ENCODE peak calls at places on chromosome 1, in six cellular contexts. One of them, this sample, is unnamed. For H3K4me1, the result is how much of the 10 kb centered on the place peaks cover.

GRCh38 chr1:86825294-86825693 is 88.6 kb downstream of the SELENOF start:
- DNase-seq in H1: no peak
- DNase-seq in HCT116: no peak
- DNase-seq in HepG2: no peak
- DNase-seq in K562: no peak
- DNase-seq in GM12878: no peak
- DNase-seq in this sample: no peak

GRCh38 chr1:63662056-63662836 is 69.0 kb downstream of the PGM1 start:
- DNase-seq in HepG2: no peak
- DNase-seq in GM12878: no peak
- DNase-seq in K562: no peak
- DNase-seq in H1: no peak
- DNase-seq in HCT116: peak
- DNase-seq in this sample: no peak

GRCh38 chr1:39159224-39160036 is 45.1 kb upstream of the MACF1 start:
- DNase-seq in K562: no peak
- DNase-seq in HepG2: peak
- DNase-seq in H1: no peak
- DNase-seq in GM12878: no peak
- DNase-seq in HCT116: peak
- DNase-seq in this sample: peak

GRCh38 chr1:97137862-97138514 is 416.4 kb downstream of the PTBP2 start:
- DNase-seq in HepG2: peak
- DNase-seq in HCT116: peak
- DNase-seq in H1: no peak
- DNase-seq in GM12878: peak
- DNase-seq in K562: no peak
- DNase-seq in this sample: peak

GRCh38 chr1:222616535-222616934 is 1.4 kb upstream of the MIA3 start:
- DNase-seq in K562: no peak
- DNase-seq in HCT116: no peak
- DNase-seq in H1: no peak
- DNase-seq in HepG2: peak
- DNase-seq in GM12878: no peak
- DNase-seq in this sample: no peak

GRCh38 chr1:89276690-89277089 is 4.0 kb upstream of the GBP5 start:
- DNase-seq in HepG2: no peak
- DNase-seq in H1: no peak
- DNase-seq in GM12878: no peak
- DNase-seq in HCT116: no peak
- DNase-seq in K562: no peak
- DNase-seq in this sample: no peak

GRCh38 chr1:21046132-21046531 is 130.6 kb downstream of the EIF4G3 start:
- DNase-seq in H1: no peak
- DNase-seq in HepG2: no peak
- DNase-seq in HCT116: no peak
- DNase-seq in GM12878: no peak
- DNase-seq in K562: no peak
- DNase-seq in this sample: no peak

GRCh38 chr1:40749817-40750216 is 33.8 kb upstream of the KCNQ4 start:
- DNase-seq in K562: no peak
- DNase-seq in GM12878: no peak
- DNase-seq in H1: no peak
- DNase-seq in HCT116: no peak
- DNase-seq in HepG2: no peak
- DNase-seq in this sample: no peak

GRCh38 chr1:103170608-103171007 is 62.3 kb upstream of the COL11A1 start:
- DNase-seq in HepG2: no peak
- DNase-seq in H1: no peak
- DNase-seq in GM12878: no peak
- DNase-seq in HCT116: no peak
- DNase-seq in K562: no peak
- DNase-seq in this sample: no peak

GRCh38 chr1:37477946-37478345 is 3.6 kb downstream of the ZC3H12A start:
- DNase-seq in K562: no peak
- DNase-seq in HCT116: no peak
- DNase-seq in H1: no peak
- DNase-seq in GM12878: no peak
- DNase-seq in HepG2: no peak
- DNase-seq in this sample: no peak

GRCh38 chr1:13832100-13832499 is 132.1 kb downstream of the PRDM2 start:
- DNase-seq in HepG2: no peak
- DNase-seq in K562: no peak
- DNase-seq in HCT116: no peak
- DNase-seq in GM12878: no peak
- DNase-seq in H1: no peak
- DNase-seq in this sample: no peak

GRCh38 chr1:243547906-243548305 is 292.1 kb downstream of the SDCCAG8 start:
- DNase-seq in HepG2: no peak
- DNase-seq in GM12878: no peak
- DNase-seq in HCT116: no peak
- DNase-seq in H1: no peak
- DNase-seq in K562: no peak
- DNase-seq in this sample: no peak

GRCh38 chr1:11828511-11828910 is 19.1 kb downstream of the NPPA start:
- DNase-seq in HCT116: no peak
- DNase-seq in K562: no peak
- DNase-seq in H1: no peak
- DNase-seq in HepG2: no peak
- DNase-seq in GM12878: no peak
- DNase-seq in this sample: no peak

GRCh38 chr1:230684146-230684545 is 29.8 kb downstream of the AGT start:
- DNase-seq in GM12878: no peak
- DNase-seq in K562: no peak
- DNase-seq in HCT116: peak
- DNase-seq in HepG2: no peak
- DNase-seq in H1: no peak
- DNase-seq in this sample: no peak

GRCh38 chr1:21655748-21656147 is 13.4 kb downstream of the RAP1GAP start:
- DNase-seq in GM12878: no peak
- DNase-seq in HCT116: peak
- DNase-seq in HepG2: peak
- DNase-seq in K562: peak
- DNase-seq in H1: no peak
- DNase-seq in this sample: peak

GRCh38 chr1:199336745-199337640 is 690.5 kb upstream of the NR5A2 start:
- DNase-seq in HepG2: no peak
- DNase-seq in HCT116: no peak
- DNase-seq in GM12878: no peak
- DNase-seq in H1: peak
- DNase-seq in K562: no peak
- DNase-seq in this sample: peak

GRCh38 chr1:17883136-17883535 is 128.0 kb downstream of the ACTL8 start:
- DNase-seq in K562: no peak
- DNase-seq in HCT116: no peak
- DNase-seq in HepG2: no peak
- DNase-seq in H1: no peak
- DNase-seq in GM12878: no peak
- DNase-seq in this sample: no peak

GRCh38 chr1:64516301-64516700 is 46.4 kb downstream of the CACHD1 start:
- DNase-seq in HCT116: no peak
- DNase-seq in GM12878: no peak
- DNase-seq in H1: no peak
- DNase-seq in K562: no peak
- DNase-seq in HepG2: no peak
- DNase-seq in this sample: no peak

GRCh38 chr1:208223136-208223535 is 21.0 kb downstream of the PLXNA2 start:
- DNase-seq in K562: no peak
- DNase-seq in GM12878: no peak
- DNase-seq in HCT116: no peak
- DNase-seq in HepG2: no peak
- DNase-seq in H1: no peak
- DNase-seq in this sample: no peak

GRCh38 chr1:117534995-117535467 is 70.8 kb upstream of the TENT5C start:
- DNase-seq in HepG2: peak
- DNase-seq in HCT116: peak
- DNase-seq in K562: peak
- DNase-seq in H1: peak
- DNase-seq in GM12878: peak
- DNase-seq in this sample: peak

GRCh38 chr1:160085686-160086089 is 4.3 kb downstream of the KCNJ9 start:
- DNase-seq in GM12878: no peak
- DNase-seq in H1: peak
- DNase-seq in K562: peak
- DNase-seq in HepG2: peak
- DNase-seq in HCT116: peak
- DNase-seq in this sample: peak

GRCh38 chr1:162696286-162696862 is 64.1 kb downstream of the DDR2 start:
- DNase-seq in K562: no peak
- DNase-seq in GM12878: no peak
- DNase-seq in HepG2: peak
- DNase-seq in H1: peak
- DNase-seq in HCT116: peak
- DNase-seq in this sample: peak

GRCh38 chr1:203744008-203744972 is 20.7 kb upstream of the LAX1 start:
- DNase-seq in K562: no peak
- DNase-seq in HepG2: no peak
- DNase-seq in GM12878: no peak
- DNase-seq in HCT116: no peak
- DNase-seq in H1: no peak
- DNase-seq in this sample: peak

GRCh38 chr1:56414728-56415224 is 164.6 kb downstream of the PLPP3 start:
- DNase-seq in GM12878: no peak
- DNase-seq in K562: no peak
- DNase-seq in HCT116: no peak
- DNase-seq in H1: no peak
- DNase-seq in HepG2: peak
- DNase-seq in this sample: no peak

GRCh38 chr1:47351305-47351704 is 17.7 kb downstream of the CMPK1 start:
- DNase-seq in HCT116: no peak
- DNase-seq in GM12878: peak
- DNase-seq in K562: no peak
- DNase-seq in HepG2: no peak
- DNase-seq in H1: no peak
- DNase-seq in this sample: no peak

GRCh38 chr1:15128520-15129313 is 24.8 kb upstream of the TMEM51 start:
- DNase-seq in GM12878: peak
- DNase-seq in H1: peak
- DNase-seq in K562: peak
- DNase-seq in HepG2: peak
- DNase-seq in HCT116: peak
- DNase-seq in this sample: peak

DNA sequence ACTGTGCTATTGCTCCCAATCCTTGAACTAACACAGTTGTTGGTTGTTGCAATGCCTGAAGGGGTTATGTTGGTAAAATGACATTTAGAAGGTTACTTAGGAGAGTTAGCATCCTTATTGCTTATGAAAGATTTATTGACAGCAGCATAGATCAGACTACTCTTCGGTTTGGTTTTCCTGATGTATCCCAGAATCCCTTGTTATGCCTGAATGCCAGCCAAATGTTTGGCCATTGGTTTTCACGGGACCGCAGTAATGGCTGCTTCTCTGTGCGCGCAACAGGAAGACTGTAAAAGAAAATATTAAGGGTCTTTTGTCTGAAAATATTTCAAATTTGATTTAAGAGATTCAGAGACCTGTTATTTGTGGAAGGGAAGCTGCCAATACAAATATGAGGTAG is 8.2 kb downstream of the NFIA start:
- DNase-seq in HCT116: no peak
- DNase-seq in K562: no peak
- DNase-seq in HepG2: no peak
- DNase-seq in GM12878: no peak
- DNase-seq in H1: no peak
- DNase-seq in this sample: no peak
- H3K4me1 ChIP-seq in HCT116: under half
- H3K4me1 ChIP-seq in K562: under half
- H3K4me1 ChIP-seq in HepG2: half or more
- H3K4me1 ChIP-seq in GM12878: under half
- H3K4me1 ChIP-seq in H1: under half
- H3K4me1 ChIP-seq in this sample: under half

DNA sequence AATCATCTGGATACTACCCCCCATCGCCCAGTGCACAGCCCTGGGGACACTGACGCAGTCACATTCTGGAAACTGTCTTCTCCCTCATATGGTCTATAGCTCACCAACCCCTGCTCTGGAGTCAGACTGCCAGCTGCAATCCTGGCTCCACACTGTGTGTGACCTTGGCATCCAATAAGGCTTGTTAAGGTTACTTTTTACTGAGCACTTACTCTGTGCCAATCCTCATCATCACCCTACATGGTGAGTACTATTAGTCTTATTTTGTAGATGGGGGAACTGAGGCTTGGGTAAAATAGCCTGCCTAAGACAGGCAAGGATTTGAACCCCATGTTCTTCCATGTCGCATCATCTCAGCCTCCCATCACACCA is 34.9 kb downstream of the AHDC1 start:
- DNase-seq in HepG2: no peak
- DNase-seq in GM12878: no peak
- DNase-seq in HCT116: no peak
- DNase-seq in K562: no peak
- DNase-seq in H1: no peak
- DNase-seq in this sample: no peak
- H3K4me3 ChIP-seq in HepG2: peak
- H3K4me3 ChIP-seq in GM12878: peak
- H3K4me3 ChIP-seq in HCT116: no peak
- H3K4me3 ChIP-seq in K562: no peak
- H3K4me3 ChIP-seq in H1: peak
- H3K4me3 ChIP-seq in this sample: no peak

DNA sequence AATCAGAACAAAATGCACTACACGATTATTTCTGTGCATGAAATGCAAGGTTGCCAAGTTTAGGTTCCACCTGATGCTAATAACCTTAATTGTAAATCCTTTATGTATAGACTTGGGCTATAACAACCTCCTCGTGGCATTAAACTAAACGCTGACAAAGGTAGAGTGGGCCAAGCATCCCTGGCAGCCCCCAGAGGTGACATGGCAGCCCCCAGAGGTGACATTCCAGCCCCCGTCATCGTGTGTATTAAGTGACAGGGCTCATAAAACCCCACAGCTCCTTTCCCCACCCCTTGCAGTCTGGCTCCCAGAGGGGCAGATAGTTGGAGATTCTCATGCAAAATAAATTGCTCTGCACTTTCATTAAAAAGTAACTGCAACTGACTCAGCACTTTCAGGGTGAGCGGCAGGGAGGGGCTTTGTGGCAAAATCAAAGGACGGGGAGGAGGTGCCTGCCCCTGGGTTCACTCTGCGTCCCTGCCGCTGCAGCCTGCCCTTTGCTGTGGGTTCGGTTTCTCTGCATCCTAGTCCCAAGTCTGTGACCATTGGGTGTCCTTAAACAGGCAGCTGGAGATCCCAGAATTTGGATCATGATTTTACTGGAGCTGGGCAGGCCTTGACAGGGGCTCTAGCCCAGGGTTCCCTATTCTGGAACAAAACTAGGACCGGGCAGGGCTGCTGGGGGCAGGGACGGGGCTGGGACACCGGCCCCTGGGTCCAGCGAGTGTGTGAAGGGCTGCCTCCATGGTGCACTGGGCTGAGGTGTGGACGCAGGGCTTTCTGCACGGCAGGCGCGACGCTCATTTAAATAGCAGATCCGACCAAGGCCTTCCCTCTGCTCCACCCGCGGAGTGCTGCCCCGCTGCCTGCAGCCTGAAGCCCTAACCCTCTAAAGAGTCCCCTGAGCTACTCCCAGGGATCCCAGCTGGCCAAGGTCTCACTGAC is 234.9 kb upstream of the VAMP3 start:
- DNase-seq in HepG2: no peak
- DNase-seq in HCT116: no peak
- DNase-seq in GM12878: no peak
- DNase-seq in K562: no peak
- DNase-seq in H1: peak
- DNase-seq in this sample: peak
- TF ChIP-seq YY1 in HepG2: no peak
- TF ChIP-seq YY1 in HCT116: no peak
- TF ChIP-seq YY1 in GM12878: no peak
- TF ChIP-seq YY1 in K562: no peak
- TF ChIP-seq YY1 in H1: no peak
- TF ChIP-seq YY1 in this sample: no peak

GRCh38 chr1:2127181-2128145 is 67.1 kb downstream of the FAAP20 start:
- DNase-seq in GM12878: no peak
- DNase-seq in K562: no peak
- DNase-seq in HepG2: no peak
- DNase-seq in HCT116: no peak
- DNase-seq in H1: no peak
- DNase-seq in this sample: no peak
- H3K4me1 ChIP-seq in GM12878: under half
- H3K4me1 ChIP-seq in K562: under half
- H3K4me1 ChIP-seq in HepG2: under half
- H3K4me1 ChIP-seq in HCT116: under half
- H3K4me1 ChIP-seq in H1: under half
- H3K4me1 ChIP-seq in this sample: under half

This sample was measured in NT2/D1.